ENCODE peak calls at places on chromosomes 12 and 14, in ten cellular contexts. One of them, this sample, is unnamed.

GRCh38 chr12:102992720-102993119 is 35.2 kb downstream of the ASCL1 start:
- DNase-seq in foreskin fibroblast: no peak
- DNase-seq in left lung: no peak
- DNase-seq in cardiac muscle cell: no peak
- DNase-seq in neural crest cell: no peak
- DNase-seq in tibial nerve: no peak
- DNase-seq in gastrocnemius medialis: no peak
- DNase-seq in Calu3: no peak
- DNase-seq in HFFc6: no peak
- DNase-seq in type B pancreatic cell: no peak
- DNase-seq in this sample: no peak

GRCh38 chr12:12561305-12562015 is 1.2 kb downstream of the DUSP16 start:
- DNase-seq in neural crest cell: peak
- DNase-seq in left lung: peak
- DNase-seq in tibial nerve: peak
- DNase-seq in Calu3: peak
- DNase-seq in type B pancreatic cell: peak
- DNase-seq in foreskin fibroblast: peak
- DNase-seq in gastrocnemius medialis: peak
- DNase-seq in cardiac muscle cell: peak
- DNase-seq in HFFc6: peak
- DNase-seq in this sample: peak

GRCh38 chr14:49972199-49972671 is 79.4 kb downstream of the ARF6 start:
- DNase-seq in HFFc6: peak
- DNase-seq in type B pancreatic cell: no peak
- DNase-seq in Calu3: no peak
- DNase-seq in left lung: no peak
- DNase-seq in cardiac muscle cell: peak
- DNase-seq in tibial nerve: peak
- DNase-seq in gastrocnemius medialis: peak
- DNase-seq in neural crest cell: no peak
- DNase-seq in foreskin fibroblast: peak
- DNase-seq in this sample: no peak

GRCh38 chr12:104334581-104334980 is 31.0 kb downstream of the EID3 start:
- DNase-seq in cardiac muscle cell: no peak
- DNase-seq in type B pancreatic cell: no peak
- DNase-seq in HFFc6: no peak
- DNase-seq in gastrocnemius medialis: no peak
- DNase-seq in foreskin fibroblast: no peak
- DNase-seq in neural crest cell: no peak
- DNase-seq in Calu3: no peak
- DNase-seq in tibial nerve: no peak
- DNase-seq in left lung: no peak
- DNase-seq in this sample: no peak

GRCh38 chr12:62214847-62215246 is 45.4 kb upstream of the USP15 start:
- DNase-seq in cardiac muscle cell: peak
- DNase-seq in type B pancreatic cell: no peak
- DNase-seq in left lung: no peak
- DNase-seq in tibial nerve: no peak
- DNase-seq in neural crest cell: no peak
- DNase-seq in gastrocnemius medialis: no peak
- DNase-seq in Calu3: no peak
- DNase-seq in foreskin fibroblast: no peak
- DNase-seq in HFFc6: no peak
- DNase-seq in this sample: no peak

GRCh38 chr14:41476526-41476925 is 130.2 kb upstream of the LRFN5 start:
- DNase-seq in tibial nerve: no peak
- DNase-seq in cardiac muscle cell: peak
- DNase-seq in left lung: no peak
- DNase-seq in HFFc6: no peak
- DNase-seq in gastrocnemius medialis: no peak
- DNase-seq in neural crest cell: no peak
- DNase-seq in type B pancreatic cell: no peak
- DNase-seq in Calu3: no peak
- DNase-seq in foreskin fibroblast: no peak
- DNase-seq in this sample: no peak

GRCh38 chr12:1630081-1630826 is 1.2 kb downstream of the WNT5B start:
- DNase-seq in gastrocnemius medialis: peak
- DNase-seq in left lung: peak
- DNase-seq in HFFc6: no peak
- DNase-seq in type B pancreatic cell: no peak
- DNase-seq in neural crest cell: peak
- DNase-seq in cardiac muscle cell: peak
- DNase-seq in tibial nerve: no peak
- DNase-seq in Calu3: peak
- DNase-seq in foreskin fibroblast: no peak
- DNase-seq in this sample: peak

GRCh38 chr12:120783197-120783596 is 57.6 kb downstream of the ACADS start:
- DNase-seq in HFFc6: peak
- DNase-seq in foreskin fibroblast: peak
- DNase-seq in tibial nerve: no peak
- DNase-seq in left lung: no peak
- DNase-seq in gastrocnemius medialis: no peak
- DNase-seq in neural crest cell: no peak
- DNase-seq in type B pancreatic cell: no peak
- DNase-seq in cardiac muscle cell: peak
- DNase-seq in Calu3: no peak
- DNase-seq in this sample: no peak

GRCh38 chr14:32202941-32203882 is at the start of gene RNU6-8:
- DNase-seq in cardiac muscle cell: peak
- DNase-seq in type B pancreatic cell: peak
- DNase-seq in tibial nerve: peak
- DNase-seq in neural crest cell: peak
- DNase-seq in Calu3: peak
- DNase-seq in HFFc6: peak
- DNase-seq in foreskin fibroblast: peak
- DNase-seq in left lung: peak
- DNase-seq in gastrocnemius medialis: peak
- DNase-seq in this sample: peak
- TF ChIP-seq CTCF in cardiac muscle cell: no peak
- TF ChIP-seq CTCF in type B pancreatic cell: no peak
- TF ChIP-seq CTCF in tibial nerve: no peak
- TF ChIP-seq CTCF in neural crest cell: no peak
- TF ChIP-seq CTCF in Calu3: no peak
- TF ChIP-seq CTCF in HFFc6: no peak
- TF ChIP-seq CTCF in foreskin fibroblast: no peak
- TF ChIP-seq CTCF in left lung: no peak
- TF ChIP-seq CTCF in gastrocnemius medialis: no peak
- TF ChIP-seq CTCF in this sample: no peak

GRCh38 chr14:25120261-25120660 is 70.3 kb upstream of the STXBP6 start:
- DNase-seq in foreskin fibroblast: no peak
- DNase-seq in cardiac muscle cell: peak
- DNase-seq in tibial nerve: no peak
- DNase-seq in HFFc6: no peak
- DNase-seq in gastrocnemius medialis: no peak
- DNase-seq in neural crest cell: no peak
- DNase-seq in type B pancreatic cell: no peak
- DNase-seq in left lung: no peak
- DNase-seq in Calu3: no peak
- DNase-seq in this sample: no peak

GRCh38 chr14:25118671-25119070 is 68.7 kb upstream of the STXBP6 start:
- DNase-seq in gastrocnemius medialis: no peak
- DNase-seq in neural crest cell: no peak
- DNase-seq in type B pancreatic cell: no peak
- DNase-seq in Calu3: no peak
- DNase-seq in tibial nerve: no peak
- DNase-seq in cardiac muscle cell: no peak
- DNase-seq in HFFc6: no peak
- DNase-seq in left lung: no peak
- DNase-seq in foreskin fibroblast: no peak
- DNase-seq in this sample: no peak

GRCh38 chr14:25122188-25122587 is 72.2 kb upstream of the STXBP6 start:
- DNase-seq in tibial nerve: no peak
- DNase-seq in HFFc6: peak
- DNase-seq in gastrocnemius medialis: no peak
- DNase-seq in foreskin fibroblast: peak
- DNase-seq in cardiac muscle cell: peak
- DNase-seq in type B pancreatic cell: no peak
- DNase-seq in neural crest cell: no peak
- DNase-seq in left lung: no peak
- DNase-seq in Calu3: no peak
- DNase-seq in this sample: no peak

GRCh38 chr14:25122843-25123242 is 72.9 kb upstream of the STXBP6 start:
- DNase-seq in gastrocnemius medialis: no peak
- DNase-seq in cardiac muscle cell: no peak
- DNase-seq in neural crest cell: no peak
- DNase-seq in left lung: no peak
- DNase-seq in Calu3: no peak
- DNase-seq in type B pancreatic cell: no peak
- DNase-seq in foreskin fibroblast: no peak
- DNase-seq in HFFc6: no peak
- DNase-seq in tibial nerve: no peak
- DNase-seq in this sample: no peak

DNA sequence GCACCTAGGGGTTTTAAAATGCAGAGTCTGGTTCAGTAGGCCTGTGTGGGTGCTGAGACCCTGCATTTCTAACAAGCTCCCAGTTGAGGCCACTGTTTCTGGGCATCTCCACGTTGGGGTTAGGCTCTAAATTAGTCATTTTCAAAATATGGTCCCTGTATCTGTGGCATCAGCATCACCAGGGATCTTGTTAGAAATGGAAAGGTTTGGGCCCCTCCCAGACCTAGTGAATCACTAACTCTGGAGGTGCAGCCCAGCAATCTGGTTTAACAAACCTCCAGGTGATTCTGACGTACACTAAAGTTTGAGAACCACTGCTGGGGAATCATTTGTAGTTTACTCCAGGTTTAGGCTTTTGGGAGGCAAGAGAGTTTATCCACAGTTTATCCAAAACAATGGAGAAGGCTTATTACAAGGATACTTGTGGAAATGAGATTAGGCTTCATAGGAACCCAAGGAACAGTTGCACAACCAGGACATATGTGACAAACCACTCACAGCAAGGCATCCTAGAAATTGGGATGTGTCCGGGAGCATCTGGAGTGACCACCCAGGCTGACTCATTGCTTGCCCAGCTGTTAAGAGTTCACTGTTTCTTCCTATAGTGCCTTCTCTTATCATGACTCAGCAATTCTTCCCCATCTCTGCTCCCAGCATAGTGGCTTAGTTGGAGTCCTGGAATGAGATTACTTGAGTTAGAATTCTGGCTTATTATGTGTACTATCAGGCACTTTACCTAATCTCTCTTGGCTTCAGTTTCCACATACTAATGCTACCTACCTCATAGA is 71.6 kb upstream of the STXBP6 start:
- DNase-seq in cardiac muscle cell: peak
- DNase-seq in neural crest cell: no peak
- DNase-seq in left lung: no peak
- DNase-seq in foreskin fibroblast: peak
- DNase-seq in HFFc6: peak
- DNase-seq in tibial nerve: no peak
- DNase-seq in type B pancreatic cell: no peak
- DNase-seq in Calu3: no peak
- DNase-seq in gastrocnemius medialis: no peak
- DNase-seq in this sample: no peak
- TF ChIP-seq CTCF in cardiac muscle cell: no peak
- TF ChIP-seq CTCF in neural crest cell: no peak
- TF ChIP-seq CTCF in left lung: no peak
- TF ChIP-seq CTCF in foreskin fibroblast: no peak
- TF ChIP-seq CTCF in HFFc6: peak
- TF ChIP-seq CTCF in tibial nerve: no peak
- TF ChIP-seq CTCF in type B pancreatic cell: no peak
- TF ChIP-seq CTCF in Calu3: no peak
- TF ChIP-seq CTCF in gastrocnemius medialis: no peak
- TF ChIP-seq CTCF in this sample: no peak

DNA sequence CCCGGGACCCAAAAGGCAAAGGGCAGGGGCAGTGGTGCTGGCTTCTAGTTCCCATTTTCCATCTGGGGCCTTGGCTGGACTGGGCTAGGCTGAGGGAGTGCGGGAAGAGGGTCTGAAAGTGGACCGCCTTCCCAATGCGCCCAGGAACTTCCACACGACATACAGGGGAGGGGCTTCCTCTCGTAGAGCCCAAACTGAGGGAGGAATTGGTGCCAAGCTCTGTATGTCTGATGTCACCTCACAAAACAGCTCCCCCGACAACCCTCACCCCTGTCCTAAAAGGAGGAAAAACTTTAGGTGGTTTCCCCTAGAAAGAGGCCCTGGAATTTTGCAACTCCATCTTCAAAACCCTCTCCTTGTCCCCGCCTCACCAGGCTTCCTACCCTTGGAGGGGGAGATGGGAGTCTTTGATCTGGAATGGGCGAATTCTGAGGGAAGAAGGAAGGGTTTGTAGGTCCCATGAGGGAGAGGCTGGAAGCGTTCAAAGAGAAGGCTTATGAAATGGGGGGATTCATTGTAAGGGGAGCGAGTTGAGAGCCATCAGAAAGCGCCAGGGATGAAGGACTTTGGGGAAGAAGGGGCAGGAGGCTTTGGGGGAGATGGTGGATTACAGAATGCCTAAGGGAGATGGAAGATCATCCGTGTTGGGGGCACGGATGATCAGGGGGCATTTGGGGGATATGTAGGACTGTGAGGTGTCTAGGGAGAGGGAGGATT is 851 bp downstream of the GLTP start:
- DNase-seq in left lung: no peak
- DNase-seq in HFFc6: no peak
- DNase-seq in neural crest cell: no peak
- DNase-seq in gastrocnemius medialis: no peak
- DNase-seq in Calu3: no peak
- DNase-seq in type B pancreatic cell: no peak
- DNase-seq in cardiac muscle cell: peak
- DNase-seq in foreskin fibroblast: no peak
- DNase-seq in tibial nerve: no peak
- DNase-seq in this sample: no peak
- TF ChIP-seq CTCF in left lung: no peak
- TF ChIP-seq CTCF in HFFc6: no peak
- TF ChIP-seq CTCF in neural crest cell: no peak
- TF ChIP-seq CTCF in gastrocnemius medialis: no peak
- TF ChIP-seq CTCF in Calu3: no peak
- TF ChIP-seq CTCF in type B pancreatic cell: no peak
- TF ChIP-seq CTCF in cardiac muscle cell: no peak
- TF ChIP-seq CTCF in foreskin fibroblast: no peak
- TF ChIP-seq CTCF in tibial nerve: no peak
- TF ChIP-seq CTCF in this sample: no peak

DNA sequence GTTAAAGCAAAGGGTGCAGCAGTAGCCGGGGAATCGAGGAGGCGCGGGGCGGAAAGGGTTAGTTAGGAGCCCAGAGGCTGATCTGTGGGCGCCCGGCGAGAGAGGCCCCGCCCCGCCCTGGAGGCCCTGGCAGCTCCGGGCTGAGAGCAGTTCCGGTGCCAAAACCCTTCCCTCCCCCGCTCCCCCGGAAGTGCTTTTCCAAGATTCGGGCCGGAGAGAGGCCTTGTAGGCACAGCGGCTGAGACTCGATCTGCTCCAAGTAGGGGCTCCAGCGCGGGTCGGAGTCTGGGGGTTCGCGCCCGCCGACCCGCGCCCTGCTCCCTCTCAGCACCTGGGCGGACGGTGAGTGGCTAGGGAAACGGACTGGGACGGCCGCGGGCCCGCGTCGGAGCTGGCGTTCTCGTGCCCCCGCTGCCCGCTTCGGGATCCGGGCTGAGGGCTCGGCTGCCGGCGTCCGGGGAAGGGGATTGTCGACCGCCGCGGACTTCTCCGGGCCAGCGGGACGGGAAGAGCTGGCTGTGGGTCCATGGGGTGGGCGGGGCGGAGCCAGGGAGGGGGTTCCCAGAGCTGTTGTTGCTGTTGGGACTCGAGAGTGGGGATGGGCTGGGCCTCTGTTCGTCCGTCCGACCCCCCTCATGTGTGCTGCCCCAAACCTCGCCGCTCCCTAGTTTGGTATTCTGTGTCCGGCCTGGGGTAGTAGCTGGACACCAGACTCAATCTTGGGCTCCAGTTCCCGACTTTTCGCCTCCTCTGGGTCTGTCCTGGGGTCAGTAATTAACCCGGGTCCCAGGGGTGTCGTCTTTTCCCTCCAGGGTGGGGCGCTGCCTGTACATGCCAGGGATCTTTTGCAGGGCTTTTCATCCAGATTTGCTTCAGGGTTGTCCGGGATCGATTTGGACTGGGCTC is at the start of gene FRS2:
- DNase-seq in Calu3: peak
- DNase-seq in neural crest cell: peak
- DNase-seq in type B pancreatic cell: peak
- DNase-seq in foreskin fibroblast: peak
- DNase-seq in cardiac muscle cell: peak
- DNase-seq in gastrocnemius medialis: peak
- DNase-seq in tibial nerve: peak
- DNase-seq in HFFc6: peak
- DNase-seq in left lung: peak
- DNase-seq in this sample: peak
- TF ChIP-seq CTCF in Calu3: peak
- TF ChIP-seq CTCF in neural crest cell: peak
- TF ChIP-seq CTCF in type B pancreatic cell: peak
- TF ChIP-seq CTCF in foreskin fibroblast: peak
- TF ChIP-seq CTCF in cardiac muscle cell: peak
- TF ChIP-seq CTCF in gastrocnemius medialis: no peak
- TF ChIP-seq CTCF in tibial nerve: peak
- TF ChIP-seq CTCF in HFFc6: peak
- TF ChIP-seq CTCF in left lung: no peak
- TF ChIP-seq CTCF in this sample: no peak